ENCODE peak calls at places on chromosomes 12 and 14, in seven cellular contexts. Q, W, G, N, J, R and Y are unnamed samples. For H3K4me1, the result is how much of the 10 kb centered on the place peaks cover.

GRCh38 chr12:87082756-87083155 is 826.6 kb upstream of the MGAT4C start:
- DNase-seq in G (no peak), W (no peak), J (no peak), N (no peak), R (no peak), Q (no peak), Y (no peak)

GRCh38 chr14:68442828-68443460 is 349.9 kb downstream of the ZFP36L1 start:
- DNase-seq in R (no peak), G (peak), J (no peak), N (peak), Q (no peak), W (no peak), Y (no peak)

GRCh38 chr12:131151558-131152345 is 198.0 kb downstream of the ADGRD1 start:
- DNase-seq in R (no peak), N (peak), J (no peak), Q (no peak), G (no peak), W (no peak), Y (no peak)

GRCh38 chr14:55107766-55108554 is 21.1 kb upstream of the LGALS3 start:
- DNase-seq in G (peak), R (peak), W (no peak), N (peak), J (no peak), Q (peak), Y (peak)

GRCh38 chr14:96243785-96244184 is 12.2 kb upstream of the BDKRB1 start:
- DNase-seq in N (no peak), W (no peak), R (no peak), G (no peak), J (no peak), Q (no peak), Y (no peak)

GRCh38 chr14:26191123-26191522 is 406.7 kb downstream of the NOVA1 start:
- DNase-seq in R (no peak), W (no peak), G (peak), J (no peak), N (no peak), Q (no peak), Y (no peak)

GRCh38 chr12:69266045-69266635 is 26.8 kb downstream of the CPSF6 start:
- DNase-seq in N (no peak), R (no peak), Q (no peak), G (peak), W (no peak), J (no peak), Y (no peak)

GRCh38 chr12:104555650-104556049 is 98.9 kb downstream of the CHST11 start:
- DNase-seq in R (no peak), G (no peak), N (no peak), J (no peak), Q (no peak), W (no peak), Y (no peak)

GRCh38 chr14:45947785-45948184 is 694.8 kb upstream of the MIS18BP1 start:
- DNase-seq in R (no peak), Q (no peak), G (no peak), N (no peak), W (no peak), J (no peak), Y (no peak)

GRCh38 chr12:125121095-125121494 is 55.9 kb downstream of the AACS start:
- DNase-seq in Q (no peak), J (no peak), W (no peak), G (no peak), N (no peak), R (no peak), Y (peak)

GRCh38 chr14:68248481-68249255 is 429.1 kb downstream of the RAD51B start:
- DNase-seq in G (peak), W (peak), N (no peak), Q (peak), R (no peak), J (peak), Y (peak)

GRCh38 chr12:112941528-112942335 is 3.5 kb downstream of the OAS3 start:
- DNase-seq in R (no peak), W (no peak), J (no peak), N (no peak), Q (no peak), G (no peak), Y (no peak)

GRCh38 chr12:21528953-21529352 is 2.9 kb downstream of the SPX start:
- DNase-seq in Q (no peak), W (no peak), J (no peak), N (no peak), G (peak), R (no peak), Y (no peak)

GRCh38 chr12:52378091-52378490 is 7.4 kb downstream of the KRT84 start:
- DNase-seq in R (no peak), N (no peak), G (no peak), Q (no peak), W (no peak), J (no peak), Y (no peak)

GRCh38 chr12:121467638-121468403 is 67.9 kb downstream of the RNF34 start:
- DNase-seq in N (no peak), Q (no peak), W (no peak), R (no peak), J (no peak), G (peak), Y (no peak)

GRCh38 chr12:93860659-93861373 is 183.6 kb downstream of the CRADD start:
- DNase-seq in N (peak), G (no peak), Q (no peak), R (no peak), W (no peak), J (no peak), Y (no peak)

GRCh38 chr12:117172168-117172567 is 18.1 kb downstream of the FBXO21 start:
- DNase-seq in J (no peak), N (no peak), R (no peak), W (no peak), G (no peak), Q (no peak), Y (no peak)

GRCh38 chr14:51609251-51609986 is 42.3 kb upstream of the FRMD6 start:
- DNase-seq in J (no peak), R (no peak), W (no peak), N (no peak), G (no peak), Q (no peak), Y (no peak)

GRCh38 chr14:38404100-38404541 is 148.2 kb upstream of the CLEC14A start:
- DNase-seq in Q (no peak), R (no peak), J (no peak), N (no peak), W (no peak), G (peak), Y (no peak)

DNA sequence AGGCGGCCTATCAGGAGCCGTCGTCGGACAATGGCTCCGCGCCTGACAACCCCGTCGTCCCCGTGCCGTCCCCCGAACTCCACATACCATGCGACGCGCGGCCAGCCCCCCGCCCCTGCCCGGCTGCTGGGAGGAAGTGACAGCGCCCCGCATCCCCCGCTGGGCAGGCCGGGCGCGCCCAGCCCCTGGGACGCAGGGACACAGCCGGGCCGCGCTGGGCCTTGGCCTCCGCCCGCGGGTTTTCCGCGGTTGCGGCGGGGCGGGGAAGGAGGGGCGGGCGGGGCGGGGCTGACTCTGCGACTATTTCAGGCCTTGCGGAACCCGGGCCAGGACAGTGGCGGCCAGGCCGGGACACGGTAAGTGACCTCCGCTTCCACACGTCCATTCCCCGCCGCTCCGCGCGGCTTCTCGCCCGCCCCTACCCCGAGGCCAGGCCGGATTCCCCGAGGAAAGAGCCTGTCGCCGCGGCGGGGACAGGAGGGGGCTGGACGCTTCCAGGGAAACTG is at the start of gene TNFAIP2:
- DNase-seq in W (no peak), G (peak), Q (no peak), N (no peak), J (no peak), R (no peak), Y (peak)
- H3K4me1 ChIP-seq in W (under half), G (under half), Q (under half), N (under half), J (under half), R (under half), Y (under half)

DNA sequence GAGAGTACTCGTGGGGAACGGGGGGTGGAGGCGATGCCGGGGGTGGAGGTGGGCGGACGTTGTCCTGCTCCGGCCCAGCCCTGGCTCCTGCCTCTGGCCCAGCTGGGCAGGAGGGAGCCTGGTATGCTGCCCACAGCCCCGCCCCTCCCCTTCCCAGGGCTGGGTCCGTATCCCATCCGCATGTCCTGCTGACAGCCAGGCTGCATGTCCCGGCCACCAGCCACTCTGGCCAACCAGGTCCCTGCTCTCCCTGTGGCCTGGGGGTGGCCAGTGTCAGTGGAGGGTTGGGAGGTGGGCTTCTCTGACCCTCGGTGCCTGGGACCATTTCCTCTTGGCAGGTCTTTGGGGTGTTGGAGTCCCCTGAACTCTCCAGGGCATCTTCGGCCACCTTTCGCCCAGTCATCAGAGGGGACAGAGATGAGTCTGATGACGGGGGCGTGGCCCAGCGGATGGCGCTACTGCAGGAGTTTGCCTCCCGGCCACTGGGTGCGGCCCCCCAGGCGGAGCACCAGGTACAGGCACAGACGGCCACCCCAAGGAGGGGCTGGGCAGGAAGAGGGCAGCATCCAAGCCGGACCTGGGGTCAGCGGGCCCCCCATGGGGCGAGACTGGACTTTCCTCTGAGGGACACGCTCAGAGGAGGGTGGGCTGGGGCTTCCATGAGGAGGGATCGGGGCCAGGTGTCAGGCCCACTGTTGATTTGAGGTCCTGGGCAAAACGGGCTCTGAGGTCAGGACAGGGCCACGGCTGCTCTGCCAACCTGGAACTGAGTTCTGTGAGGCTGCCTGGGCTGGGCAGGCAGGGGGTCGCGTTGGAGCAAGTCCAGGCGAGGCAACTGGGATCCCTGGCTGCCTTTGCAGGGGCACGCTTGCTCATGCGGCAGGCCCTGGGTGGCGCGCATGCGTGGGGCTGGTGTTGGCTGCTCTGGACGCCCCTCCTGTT is 20.2 kb downstream of the CEP170B start:
- DNase-seq in G (no peak), J (no peak), Q (no peak), N (no peak), W (no peak), R (no peak), Y (peak)
- H3K4me3 ChIP-seq in G (no peak), J (no peak), Q (no peak), N (no peak), W (no peak), R (no peak), Y (no peak)

DNA sequence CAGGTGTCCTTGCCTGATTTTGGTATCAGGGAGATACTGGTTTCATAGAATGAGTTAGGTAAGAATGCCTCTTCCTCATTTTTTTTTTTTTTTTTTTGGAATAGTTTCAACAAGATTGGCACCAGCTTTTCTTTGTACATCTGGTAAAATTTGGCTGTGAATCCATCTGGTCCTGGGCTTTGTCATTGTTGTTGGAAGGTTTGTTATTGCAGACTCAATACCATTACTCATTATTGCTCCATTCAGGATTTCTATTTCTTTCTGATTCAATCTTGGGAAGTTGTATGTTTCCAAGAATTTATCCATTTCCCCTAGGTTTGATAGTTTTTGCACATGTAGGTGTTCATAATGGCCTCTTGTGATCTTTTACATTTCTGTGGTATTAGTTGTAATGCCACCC is 126.0 kb upstream of the KITLG start:
- DNase-seq in G (no peak), Q (no peak), R (no peak), J (no peak), W (no peak), N (no peak), Y (no peak)
- TF ChIP-seq CTCF in G (no peak), Q (no peak), R (no peak), J (no peak), W (no peak), N (no peak), Y (no peak)

DNA sequence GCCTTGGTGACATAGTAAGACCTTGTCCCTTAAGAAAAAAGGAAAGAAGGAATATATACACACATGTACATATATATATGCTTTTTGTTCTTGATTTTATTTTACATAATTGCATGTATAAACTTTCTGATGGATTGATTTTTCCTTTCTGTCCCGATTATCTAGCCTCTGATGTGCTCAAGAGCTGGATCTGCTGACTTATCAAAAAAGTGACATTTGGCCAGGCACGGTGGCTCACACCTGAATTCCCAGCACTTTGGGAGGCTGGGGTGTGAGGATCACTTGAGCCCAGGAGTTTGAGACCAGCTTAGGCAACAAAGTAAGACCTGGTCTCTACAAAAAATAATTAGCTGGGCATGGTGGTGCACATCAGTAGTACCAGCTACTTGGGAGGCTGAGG is 12.0 kb downstream of the SNRNP35 start:
- DNase-seq in Q (no peak), N (no peak), W (no peak), J (no peak), R (no peak), G (no peak), Y (no peak)
- H3K4me1 ChIP-seq in Q (under half), N (under half), W (under half), J (under half), R (under half), G (under half), Y (under half)

GRCh38 chr14:75426332-75427125 is 1.3 kb upstream of the JDP2 start:
- DNase-seq in J (peak), Q (no peak), R (no peak), W (peak), G (no peak), N (no peak), Y (no peak)
- H3K4me3 ChIP-seq in J (peak), Q (peak), R (peak), W (peak), G (no peak), N (no peak), Y (no peak)

GRCh38 chr12:72467985-72468384 is 195.8 kb downstream of the TRHDE start:
- DNase-seq in W (no peak), G (no peak), R (no peak), Q (no peak), J (no peak), N (no peak), Y (no peak)

GRCh38 chr12:72468505-72468904 is 196.3 kb downstream of the TRHDE start:
- DNase-seq in W (no peak), J (no peak), G (no peak), Q (no peak), N (no peak), R (no peak), Y (no peak)

GRCh38 chr12:72471806-72472205 is 199.6 kb downstream of the TRHDE start:
- DNase-seq in R (no peak), W (no peak), J (no peak), Q (no peak), G (no peak), N (no peak), Y (no peak)

GRCh38 chr12:72476301-72476700 is 204.1 kb downstream of the TRHDE start:
- DNase-seq in R (no peak), J (no peak), Q (no peak), W (no peak), N (no peak), G (no peak), Y (no peak)

DNA sequence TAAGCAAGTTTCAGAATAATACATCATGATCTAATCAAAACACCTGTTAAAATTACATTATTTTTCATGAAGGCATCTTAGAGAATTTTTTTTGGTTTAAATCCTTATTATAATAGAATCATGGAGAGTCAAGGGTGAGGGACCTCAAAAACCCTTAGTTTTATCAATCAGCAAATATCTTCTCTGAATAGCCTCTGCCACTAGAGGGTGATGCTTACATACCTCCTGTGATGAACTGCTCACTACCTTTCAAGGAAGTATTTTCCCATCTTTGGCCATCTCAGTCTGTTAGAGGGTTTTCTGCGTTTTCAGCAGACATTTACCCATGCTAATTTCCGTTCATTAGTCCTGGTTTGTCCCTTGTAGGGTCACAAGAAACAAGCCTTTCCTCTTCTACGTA is 200.2 kb downstream of the TRHDE start:
- DNase-seq in N (no peak), G (no peak), R (no peak), W (peak), Q (no peak), J (no peak), Y (no peak)
- TF ChIP-seq CTCF in N (no peak), G (no peak), R (no peak), W (peak), Q (no peak), J (no peak), Y (no peak)

GRCh38 chr12:6957741-6958608 is 6.8 kb downstream of the PTPN6 start:
- DNase-seq in Q (no peak), W (no peak), R (no peak), N (no peak), J (no peak), G (no peak), Y (peak)
- H3K4me1 ChIP-seq in Q (under half), W (half or more), R (under half), N (under half), J (half or more), G (under half), Y (under half)